ENCODE peak calls at places on chromosomes 3 and 15, in six cellular contexts. M is left ventricle myocardium inferior, K is heart right ventricle, H is AG09319, T is psoas muscle, F is pancreas. S is an unnamed sample.

GRCh38 chr3:15685927-15686326 is 84.4 kb downstream of the BTD start:
- DNase-seq in M (no peak), K (no peak), H (no peak), T (no peak), F (no peak), S (no peak)

GRCh38 chr3:87548271-87548670 is 271.9 kb upstream of the POU1F1 start:
- DNase-seq in M (no peak), K (no peak), H (no peak), T (no peak), F (no peak), S (no peak)

GRCh38 chr15:65408370-65409283 is 14.1 kb downstream of the IGDCC4 start:
- DNase-seq in M (no peak), K (no peak), H (no peak), T (no peak), F (no peak), S (no peak)

GRCh38 chr15:93146196-93146595 is 57.2 kb upstream of the RGMA start:
- DNase-seq in M (no peak), K (no peak), H (no peak), T (no peak), F (no peak), S (no peak)

GRCh38 chr3:53503185-53503584 is 8.8 kb downstream of the CACNA1D start:
- DNase-seq in M (no peak), K (no peak), H (no peak), T (no peak), F (no peak), S (no peak)

GRCh38 chr3:21718943-21719591 is 31.9 kb downstream of the ZNF385D start:
- DNase-seq in M (no peak), K (no peak), H (no peak), T (no peak), F (no peak), S (no peak)

GRCh38 chr3:180624714-180625113 is 22.8 kb downstream of the TTC14 start:
- DNase-seq in M (no peak), K (no peak), H (no peak), T (no peak), F (no peak), S (no peak)

GRCh38 chr3:151156618-151157216 is 46.3 kb downstream of the GPR171 start:
- DNase-seq in M (no peak), K (no peak), H (no peak), T (no peak), F (no peak), S (peak)

GRCh38 chr3:56624725-56625124 is 58.3 kb downstream of the TASOR start:
- DNase-seq in M (no peak), K (no peak), H (peak), T (no peak), F (no peak), S (no peak)

GRCh38 chr3:127262533-127262932 is 25.3 kb downstream of the PRR20G start:
- DNase-seq in M (no peak), K (no peak), H (no peak), T (no peak), F (no peak), S (no peak)

GRCh38 chr3:99355465-99355864 is 282.9 kb upstream of the COL8A1 start:
- DNase-seq in M (no peak), K (no peak), H (no peak), T (no peak), F (no peak), S (no peak)

GRCh38 chr3:134603956-134604355 is 46.9 kb downstream of the KY start:
- DNase-seq in M (no peak), K (no peak), H (no peak), T (no peak), F (no peak), S (no peak)

GRCh38 chr3:143120716-143121239 is 1.2 kb downstream of the CHST2 start:
- DNase-seq in M (no peak), K (peak), H (no peak), T (peak), F (peak), S (peak)

GRCh38 chr3:152222327-152222726 is 46.4 kb upstream of the MBNL1 start:
- DNase-seq in M (no peak), K (no peak), H (no peak), T (no peak), F (no peak), S (no peak)

GRCh38 chr15:33091983-33092688 is 102.4 kb downstream of the FMN1 start:
- DNase-seq in M (no peak), K (no peak), H (no peak), T (no peak), F (no peak), S (no peak)

GRCh38 chr3:72245183-72245811 is 460.3 kb upstream of the PROK2 start:
- DNase-seq in M (peak), K (peak), H (no peak), T (peak), F (peak), S (peak)

GRCh38 chr3:172175254-172175599 is 135.8 kb downstream of the FNDC3B start:
- DNase-seq in M (no peak), K (no peak), H (no peak), T (no peak), F (no peak), S (no peak)

GRCh38 chr3:146161725-146162047 is 702 bp upstream of the PLOD2 start:
- DNase-seq in M (peak), K (peak), H (no peak), T (no peak), F (peak), S (no peak)

GRCh38 chr3:6216135-6216792 is 644.7 kb upstream of the GRM7 start:
- DNase-seq in M (no peak), K (no peak), H (no peak), T (no peak), F (no peak), S (no peak)

GRCh38 chr3:184241447-184242296 is 7.1 kb downstream of the ALG3 start:
- DNase-seq in M (peak), K (no peak), H (no peak), T (no peak), F (peak), S (peak)
- TF ChIP-seq CTCF in M (peak), K (peak), H (peak), T (peak), F (peak), S (no peak)

GRCh38 chr3:46897829-46898320 is 20.4 kb downstream of the PTH1R start:
- DNase-seq in M (peak), K (no peak), H (no peak), T (no peak), F (peak), S (no peak)
- TF ChIP-seq CTCF in M (no peak), K (no peak), H (no peak), T (no peak), F (no peak), S (no peak)

DNA sequence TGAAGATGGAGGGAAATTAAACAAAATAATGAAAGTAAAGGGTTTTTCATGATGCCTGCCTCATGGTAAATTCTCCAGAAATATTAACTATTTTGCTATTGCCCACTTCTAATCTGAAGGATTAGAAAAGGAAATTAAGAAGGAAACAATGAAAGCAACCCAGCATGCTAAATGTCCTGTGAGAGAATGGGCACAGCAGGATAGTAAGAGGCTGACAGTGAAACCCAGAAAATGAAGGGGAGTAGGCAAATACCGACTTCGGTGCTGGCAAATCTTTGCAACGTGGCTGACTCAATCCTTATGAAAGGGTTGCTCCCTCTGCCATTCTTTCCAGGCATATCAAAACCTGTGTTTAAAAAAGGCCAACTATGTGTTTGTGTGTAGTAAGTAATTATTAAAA is 147.5 kb upstream of the SYNPR start:
- DNase-seq in M (no peak), K (no peak), H (no peak), T (no peak), F (no peak), S (no peak)
- TF ChIP-seq CTCF in M (no peak), K (no peak), H (no peak), T (no peak), F (no peak), S (no peak)

GRCh38 chr3:107627962-107628542 is 105.3 kb downstream of the BBX start:
- DNase-seq in M (no peak), K (no peak), H (no peak), T (no peak), F (no peak), S (no peak)
- TF ChIP-seq CTCF in M (no peak), K (no peak), H (no peak), T (no peak), F (no peak), S (no peak)

GRCh38 chr3:48663489-48664312 is 1.0 kb upstream of the CELSR3 start:
- DNase-seq in M (peak), K (peak), H (peak), T (peak), F (peak), S (peak)

GRCh38 chr3:48662140-48662752 is 440 bp downstream of the CELSR3 start:
- DNase-seq in M (no peak), K (no peak), H (no peak), T (no peak), F (no peak), S (no peak)

GRCh38 chr3:48664929-48665328 is 2.2 kb upstream of the CELSR3 start:
- DNase-seq in M (no peak), K (no peak), H (no peak), T (no peak), F (no peak), S (no peak)

GRCh38 chr3:48662753-48663488 is at the start of gene CELSR3:
- DNase-seq in M (peak), K (peak), H (peak), T (peak), F (no peak), S (peak)

GRCh38 chr3:48664313-48664644 is 1.6 kb upstream of the CELSR3 start:
- DNase-seq in M (no peak), K (no peak), H (no peak), T (no peak), F (no peak), S (no peak)
- TF ChIP-seq CTCF in M (peak), K (no peak), H (no peak), T (peak), F (no peak), S (peak)

DNA sequence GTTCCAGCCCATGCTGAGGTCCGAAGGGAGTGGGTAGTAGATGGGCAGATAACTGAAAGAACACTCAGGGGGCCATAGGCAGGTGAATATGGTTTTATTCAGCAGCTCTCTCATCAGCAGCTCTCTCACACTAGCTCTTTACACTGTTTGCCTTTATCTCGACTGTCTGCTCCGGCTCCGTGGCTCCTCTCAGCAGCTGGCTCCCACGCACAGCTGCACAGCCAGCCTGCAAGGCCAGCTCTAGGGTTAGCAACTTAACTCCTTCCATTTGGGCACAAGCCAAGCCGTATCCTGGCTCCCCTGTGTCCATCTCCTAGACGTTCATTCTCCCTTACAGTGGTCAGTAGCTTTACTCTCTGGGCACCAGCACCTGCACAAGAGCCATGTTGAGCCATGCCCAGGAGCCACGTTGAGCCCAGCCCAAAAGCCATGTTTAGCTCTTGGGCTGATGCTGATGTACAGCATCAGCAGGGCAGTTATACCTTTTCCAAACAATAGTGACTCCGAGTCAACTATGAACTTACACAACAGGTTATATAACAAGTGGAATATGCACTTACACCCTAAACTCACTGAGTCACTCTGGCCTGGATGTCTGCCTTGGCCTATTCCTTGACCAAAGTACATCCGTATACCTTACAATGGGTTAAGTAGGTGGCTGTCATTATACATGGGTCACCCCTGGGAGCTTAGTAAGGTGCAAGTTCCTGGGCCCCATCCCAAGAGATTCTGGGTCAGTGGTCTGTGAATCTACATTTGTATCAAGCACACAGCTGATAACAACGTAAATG is 34.6 kb upstream of the TOPAZ1 start:
- DNase-seq in M (no peak), K (no peak), H (no peak), T (no peak), F (no peak), S (no peak)
- TF ChIP-seq CTCF in M (no peak), K (no peak), H (no peak), T (no peak), F (no peak), S (no peak)

GRCh38 chr3:46271910-46272309 is 29.6 kb downstream of the CCR3 start:
- DNase-seq in M (no peak), K (no peak), H (no peak), T (no peak), F (no peak), S (no peak)
- TF ChIP-seq CTCF in M (no peak), K (no peak), H (no peak), T (no peak), F (no peak), S (no peak)

GRCh38 chr3:155178810-155179424 is 98.8 kb downstream of the MME start:
- DNase-seq in M (no peak), K (no peak), H (no peak), T (no peak), F (no peak), S (no peak)

GRCh38 chr3:155184027-155184426 is 103.9 kb downstream of the MME start:
- DNase-seq in M (no peak), K (no peak), H (no peak), T (no peak), F (no peak), S (no peak)

GRCh38 chr3:155179425-155179814 is 99.3 kb downstream of the MME start:
- DNase-seq in M (no peak), K (no peak), H (no peak), T (no peak), F (no peak), S (no peak)

GRCh38 chr3:155182467-155182866 is 102.3 kb downstream of the MME start:
- DNase-seq in M (no peak), K (no peak), H (no peak), T (no peak), F (no peak), S (no peak)

GRCh38 chr3:155179966-155180757 is 100.0 kb downstream of the MME start:
- DNase-seq in M (no peak), K (no peak), H (no peak), T (no peak), F (no peak), S (no peak)
- TF ChIP-seq CTCF in M (no peak), K (no peak), H (no peak), T (no peak), F (no peak), S (no peak)